ENCODE peak calls at places on chromosomes 7 and 10, in four cellular contexts. One of them, this sample, is unnamed.
A peak's percentile ranks its signal among the peaks of the same experiment; 100 is the strongest.

GRCh38 chr10:43229208-43230061 is 37.4 kb downstream of the RASGEF1A start:
- DNase-seq in amygdala: no peak
- DNase-seq in psoas muscle: peak; percentile 22
- DNase-seq in Kasumi-1: no peak
- DNase-seq in this sample: no peak

GRCh38 chr10:85811405-85811804 is 555.2 kb downstream of the GRID1 start:
- DNase-seq in amygdala: no peak
- DNase-seq in psoas muscle: no peak
- DNase-seq in Kasumi-1: no peak
- DNase-seq in this sample: no peak

GRCh38 chr10:13322615-13323148 is 22.8 kb upstream of the PHYH start:
- DNase-seq in psoas muscle: no peak
- DNase-seq in amygdala: no peak
- DNase-seq in Kasumi-1: no peak
- DNase-seq in this sample: no peak

GRCh38 chr10:60821661-60822060 is 43.4 kb downstream of the CDK1 start:
- DNase-seq in psoas muscle: no peak
- DNase-seq in Kasumi-1: no peak
- DNase-seq in amygdala: no peak
- DNase-seq in this sample: no peak

GRCh38 chr10:34786464-34786863 is 28.6 kb downstream of the PARD3 start:
- DNase-seq in psoas muscle: no peak
- DNase-seq in Kasumi-1: no peak
- DNase-seq in amygdala: no peak
- DNase-seq in this sample: no peak

GRCh38 chr10:122981066-122981464 is 864 bp downstream of the PSTK start:
- DNase-seq in amygdala: no peak
- DNase-seq in psoas muscle: no peak
- DNase-seq in Kasumi-1: peak; percentile 84
- DNase-seq in this sample: no peak

GRCh38 chr7:19944363-19945120 is 171.1 kb upstream of the TMEM196 start:
- DNase-seq in Kasumi-1: no peak
- DNase-seq in psoas muscle: no peak
- DNase-seq in amygdala: no peak
- DNase-seq in this sample: no peak

GRCh38 chr7:116952640-116953371 is 495 bp upstream of the ST7 start:
- DNase-seq in Kasumi-1: peak; percentile 58
- DNase-seq in amygdala: no peak
- DNase-seq in psoas muscle: peak; percentile 67
- DNase-seq in this sample: no peak

GRCh38 chr7:2729043-2729892 is 41.3 kb downstream of the AMZ1 start:
- DNase-seq in amygdala: peak; percentile 14
- DNase-seq in psoas muscle: no peak
- DNase-seq in Kasumi-1: no peak
- DNase-seq in this sample: no peak

GRCh38 chr10:43978091-43978490 is 329.4 kb upstream of the ZNF32 start:
- DNase-seq in amygdala: no peak
- DNase-seq in Kasumi-1: peak; percentile 76
- DNase-seq in psoas muscle: no peak
- DNase-seq in this sample: no peak

GRCh38 chr10:27822286-27822685 is 76.7 kb upstream of the MKX start:
- DNase-seq in psoas muscle: no peak
- DNase-seq in amygdala: no peak
- DNase-seq in Kasumi-1: no peak
- DNase-seq in this sample: no peak

GRCh38 chr7:131226116-131226562 is 101.5 kb upstream of the MKLN1 start:
- DNase-seq in Kasumi-1: no peak
- DNase-seq in amygdala: no peak
- DNase-seq in psoas muscle: no peak
- DNase-seq in this sample: no peak

GRCh38 chr10:28077889-28078288 is 79.0 kb upstream of the ODAD2 start:
- DNase-seq in amygdala: no peak
- DNase-seq in Kasumi-1: no peak
- DNase-seq in psoas muscle: no peak
- DNase-seq in this sample: no peak

GRCh38 chr7:42099837-42100508 is 137.0 kb downstream of the GLI3 start:
- DNase-seq in psoas muscle: no peak
- DNase-seq in Kasumi-1: peak; percentile 81
- DNase-seq in amygdala: no peak
- DNase-seq in this sample: no peak

GRCh38 chr7:126700807-126701604 is 551.7 kb downstream of the GRM8 start:
- DNase-seq in psoas muscle: no peak
- DNase-seq in Kasumi-1: peak; percentile 95
- DNase-seq in amygdala: no peak
- DNase-seq in this sample: peak; percentile 91

GRCh38 chr7:77338883-77339629 is 77.1 kb downstream of the GSAP start:
- DNase-seq in Kasumi-1: peak; percentile 20
- DNase-seq in amygdala: no peak
- DNase-seq in psoas muscle: no peak
- DNase-seq in this sample: no peak

GRCh38 chr7:17305387-17306171 is 7.1 kb downstream of the AHR start:
- DNase-seq in amygdala: no peak
- DNase-seq in Kasumi-1: no peak
- DNase-seq in psoas muscle: no peak
- DNase-seq in this sample: no peak

GRCh38 chr7:100804681-100805431 is 22.5 kb downstream of the EPHB4 start:
- DNase-seq in psoas muscle: no peak
- DNase-seq in amygdala: no peak
- DNase-seq in Kasumi-1: no peak
- DNase-seq in this sample: no peak

GRCh38 chr10:115654961-115655360 is 561.8 kb downstream of the ATRNL1 start:
- DNase-seq in amygdala: no peak
- DNase-seq in psoas muscle: no peak
- DNase-seq in Kasumi-1: no peak
- DNase-seq in this sample: no peak

GRCh38 chr7:107879400-107880035 is 11.5 kb upstream of the DLD start:
- DNase-seq in amygdala: no peak
- DNase-seq in psoas muscle: no peak
- DNase-seq in Kasumi-1: peak; percentile 76
- DNase-seq in this sample: no peak

GRCh38 chr7:135204876-135205275 is 6.5 kb downstream of the WDR91 start:
- DNase-seq in psoas muscle: no peak
- DNase-seq in Kasumi-1: no peak
- DNase-seq in amygdala: no peak
- DNase-seq in this sample: no peak

GRCh38 chr10:2812631-2813030 is 254.7 kb upstream of the PFKP start:
- DNase-seq in psoas muscle: no peak
- DNase-seq in Kasumi-1: no peak
- DNase-seq in amygdala: no peak
- DNase-seq in this sample: no peak

GRCh38 chr10:93916257-93917063 is 22.7 kb downstream of the SLC35G1 start:
- DNase-seq in psoas muscle: no peak
- DNase-seq in Kasumi-1: peak; percentile 51
- DNase-seq in amygdala: no peak
- DNase-seq in this sample: no peak

GRCh38 chr10:34760606-34761005 is 54.5 kb downstream of the PARD3 start:
- DNase-seq in psoas muscle: peak; percentile 47
- DNase-seq in Kasumi-1: no peak
- DNase-seq in amygdala: no peak
- DNase-seq in this sample: no peak

GRCh38 chr10:95183451-95184230 is 10.4 kb upstream of the ACSM6 start:
- DNase-seq in psoas muscle: peak; percentile 87
- DNase-seq in amygdala: peak; percentile 27
- DNase-seq in Kasumi-1: peak; percentile 76
- DNase-seq in this sample: peak; percentile 36

This sample was measured in NCI-H1436 treated with DMSO at 0.1 percent for 48 hours.